ENCODE peak calls at places on chromosomes 11 and 22, in eight cellular contexts. U, Q, M, C, T, G, O and V are unnamed samples.
A peak's percentile ranks its signal among the peaks of the same experiment; 100 is the strongest.

GRCh38 chr22:45580703-45581381 is 78.2 kb downstream of the FBLN1 start:
- DNase-seq in U (no peak), Q (no peak), M (no peak), C (no peak), T (no peak), G (no peak), O (no peak), V (no peak)

GRCh38 chr11:108754901-108755625 is 90.2 kb downstream of the DDX10 start:
- DNase-seq in U (peak; percentile 41), Q (no peak), M (no peak), C (peak; percentile 46), T (no peak), G (peak; percentile 65), O (no peak), V (peak; percentile 78)

GRCh38 chr22:38347944-38348750 is 30.9 kb upstream of the CSNK1E start:
- DNase-seq in U (no peak), Q (no peak), M (no peak), C (no peak), T (no peak), G (peak; percentile 50), O (no peak), V (no peak)

GRCh38 chr11:27402450-27402849 is 39.4 kb upstream of the CCDC34 start:
- DNase-seq in U (no peak), Q (no peak), M (peak; percentile 34), C (no peak), T (no peak), G (no peak), O (no peak), V (no peak)

GRCh38 chr11:68025047-68025446 is 5.4 kb upstream of the NDUFS8 start:
- DNase-seq in U (no peak), Q (no peak), M (no peak), C (no peak), T (no peak), G (no peak), O (no peak), V (no peak)

GRCh38 chr22:24494535-24495364 is at the start of gene UPB1:
- DNase-seq in U (no peak), Q (peak; percentile 69), M (no peak), C (no peak), T (no peak), G (no peak), O (no peak), V (no peak)

GRCh38 chr11:113874920-113875413 is 405 bp downstream of the USP28 start:
- DNase-seq in U (peak; percentile 43), Q (peak; percentile 40), M (peak; percentile 45), C (no peak), T (no peak), G (no peak), O (no peak), V (peak; percentile 40)

GRCh38 chr22:37865510-37865909 is 16.3 kb downstream of the EIF3L start:
- DNase-seq in U (no peak), Q (no peak), M (no peak), C (no peak), T (no peak), G (no peak), O (no peak), V (no peak)

GRCh38 chr22:23894710-23895598 is 771 bp downstream of the MIF start:
- DNase-seq in U (peak; percentile 75), Q (peak; percentile 92), M (peak; percentile 85), C (peak; percentile 75), T (peak; percentile 73), G (peak; percentile 92), O (peak; percentile 89), V (peak; percentile 94)

GRCh38 chr22:24391836-24392217 is 35.6 kb upstream of the ADORA2A start:
- DNase-seq in U (no peak), Q (no peak), M (no peak), C (peak; percentile 75), T (no peak), G (no peak), O (no peak), V (peak; percentile 86)

GRCh38 chr11:22430286-22430685 is 92.1 kb downstream of the SLC17A6 start:
- DNase-seq in U (no peak), Q (no peak), M (no peak), C (peak; percentile 66), T (no peak), G (no peak), O (no peak), V (no peak)

GRCh38 chr11:22432331-22433065 is 94.3 kb downstream of the SLC17A6 start:
- DNase-seq in U (peak; percentile 21), Q (peak; percentile 92), M (no peak), C (peak; percentile 66), T (no peak), G (no peak), O (peak; percentile 43), V (peak; percentile 56)

GRCh38 chr11:22431074-22431473 is 92.9 kb downstream of the SLC17A6 start:
- DNase-seq in U (no peak), Q (peak; percentile 10), M (no peak), C (no peak), T (no peak), G (no peak), O (no peak), V (no peak)

GRCh38 chr11:22433517-22433916 is 95.3 kb downstream of the SLC17A6 start:
- DNase-seq in U (no peak), Q (no peak), M (no peak), C (no peak), T (no peak), G (no peak), O (no peak), V (no peak)

DNA sequence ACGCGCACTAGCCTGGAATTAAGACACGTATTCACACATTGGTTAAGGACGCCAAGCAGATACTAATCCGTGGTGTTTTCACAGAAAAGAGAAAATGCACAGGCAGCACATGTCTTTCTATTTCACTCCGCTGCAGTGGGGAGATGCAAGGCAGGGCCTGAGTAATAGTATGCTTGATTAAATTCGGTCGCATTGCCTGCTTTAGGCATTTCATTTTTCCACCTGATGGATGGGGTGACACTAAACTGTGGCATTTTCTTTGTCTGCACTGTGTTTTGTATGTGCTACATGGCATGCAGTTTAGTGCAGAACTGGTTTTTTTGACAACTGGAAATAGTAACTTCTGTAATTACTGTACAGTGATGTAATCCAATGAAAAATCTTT is 94.9 kb downstream of the SLC17A6 start:
- DNase-seq in U (no peak), Q (peak; percentile 8), M (no peak), C (peak; percentile 78), T (no peak), G (no peak), O (no peak), V (no peak)
- H3K4me3 ChIP-seq in U (peak overlapping the region; percentile 9), Q (peak overlapping the region; percentile 72), M (no peak overlapping the region), C (peak overlapping the region; percentile 0), T (no peak overlapping the region), G (no peak overlapping the region), O (no peak overlapping the region), V (peak overlapping the region; percentile 60)

GRCh38 chr11:36261094-36261493 is 28.1 kb downstream of the COMMD9 start:
- DNase-seq in U (no peak), Q (no peak), M (no peak), C (no peak), T (no peak), G (no peak), O (no peak), V (no peak)

GRCh38 chr11:36257351-36257750 is 31.9 kb downstream of the COMMD9 start:
- DNase-seq in U (peak; percentile 24), Q (no peak), M (no peak), C (no peak), T (no peak), G (no peak), O (no peak), V (peak; percentile 62)

GRCh38 chr11:36254739-36255138 is 34.5 kb downstream of the COMMD9 start:
- DNase-seq in U (no peak), Q (no peak), M (no peak), C (peak; percentile 47), T (no peak), G (no peak), O (no peak), V (peak; percentile 67)

GRCh38 chr11:36264011-36264410 is 25.2 kb downstream of the COMMD9 start:
- DNase-seq in U (no peak), Q (no peak), M (no peak), C (no peak), T (no peak), G (no peak), O (no peak), V (no peak)

DNA sequence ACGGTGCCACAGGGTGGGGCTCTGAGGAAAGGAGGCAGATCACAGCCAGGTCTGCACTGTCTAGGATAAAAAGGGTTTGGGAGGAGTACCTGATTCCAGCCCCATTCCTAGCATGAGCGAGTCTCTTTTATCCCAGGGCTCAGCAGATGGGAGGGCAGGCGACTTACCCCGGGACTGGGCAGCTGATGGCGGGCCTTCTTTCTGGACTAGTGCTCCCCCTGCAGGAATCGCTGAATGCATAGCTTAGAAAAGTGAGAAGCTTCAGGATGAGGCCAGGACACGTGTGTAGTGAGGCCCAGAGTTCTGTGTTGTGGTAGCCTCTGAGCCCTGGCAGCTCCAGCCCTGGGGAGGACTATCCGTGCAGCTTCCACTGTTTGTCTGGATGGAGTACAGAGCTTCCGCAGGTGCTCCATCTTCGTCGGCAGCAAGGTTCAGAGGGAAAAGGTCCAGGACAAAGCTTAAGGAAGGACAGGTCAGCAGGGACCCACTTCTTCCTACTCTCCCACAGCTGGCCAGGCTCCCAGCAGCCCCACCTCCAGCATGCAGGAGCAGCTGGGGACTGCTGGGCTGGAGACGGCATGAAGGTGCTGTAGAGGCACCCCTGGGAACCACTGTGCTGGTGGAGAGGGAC is 30.4 kb downstream of the COMMD9 start:
- DNase-seq in U (peak; percentile 47), Q (peak; percentile 89), M (peak; percentile 31), C (peak; percentile 67), T (peak; percentile 27), G (peak; percentile 72), O (peak; percentile 57), V (peak; percentile 91)
- TF ChIP-seq CTCF in U (peak; percentile 40), Q (peak; percentile 76), M (peak; percentile 22), C (peak; percentile 76), T (peak; percentile 75), G (peak; percentile 16), O (peak; percentile 37), V (peak; percentile 86)

GRCh38 chr11:117044287-117045035 is 53.8 kb downstream of the SIK3 start:
- DNase-seq in U (no peak), Q (no peak), M (no peak), C (no peak), T (no peak), G (no peak), O (no peak), V (no peak)
- H3K4me3 ChIP-seq in U (no peak overlapping the region), Q (no peak overlapping the region), M (no peak overlapping the region), C (no peak overlapping the region), T (no peak overlapping the region), G (no peak overlapping the region), O (no peak overlapping the region), V (no peak overlapping the region)

GRCh38 chr11:2303627-2304155 is 1.9 kb downstream of the TSPAN32 start:
- DNase-seq in U (no peak), Q (no peak), M (no peak), C (no peak), T (peak; percentile 90), G (no peak), O (peak; percentile 13), V (no peak)

GRCh38 chr11:2300936-2301630 is 635 bp downstream of the C11orf21 start:
- DNase-seq in U (no peak), Q (no peak), M (no peak), C (no peak), T (no peak), G (no peak), O (no peak), V (no peak)

GRCh38 chr11:2301631-2302272 is at the start of the genes C11orf21 and TSPAN32:
- DNase-seq in U (no peak), Q (no peak), M (peak; percentile 25), C (peak; percentile 64), T (peak; percentile 74), G (no peak), O (peak; percentile 25), V (peak; percentile 60)

GRCh38 chr11:2302844-2303626 is 1.2 kb downstream of the TSPAN32 start:
- DNase-seq in U (no peak), Q (no peak), M (peak; percentile 16), C (no peak), T (no peak), G (peak; percentile 76), O (peak; percentile 66), V (no peak)

GRCh38 chr11:2302280-2302843 is 549 bp downstream of the TSPAN32 start:
- DNase-seq in U (no peak), Q (no peak), M (peak; percentile 17), C (no peak), T (peak; percentile 51), G (no peak), O (no peak), V (no peak)
- TF ChIP-seq CTCF in U (no peak), Q (no peak), M (no peak), C (no peak), T (no peak), G (no peak), O (no peak), V (no peak)